ENCODE peak calls at places on chromosomes 16 and 17, in eight cellular contexts. One of them, this sample, is unnamed.

GRCh38 chr16:85421338-85422123 is 191.6 kb upstream of the GSE1 start:
- DNase-seq in psoas muscle: peak
- DNase-seq in brain microvascular endothelial cell: no peak
- DNase-seq in neural progenitor cell: no peak
- DNase-seq in Karpas-422: no peak
- DNase-seq in SJSA1: peak
- DNase-seq in ovary: peak
- DNase-seq in cardiac muscle cell: no peak
- DNase-seq in this sample: no peak

GRCh38 chr17:45980855-45981254 is 18.2 kb upstream of the STH start:
- DNase-seq in psoas muscle: no peak
- DNase-seq in brain microvascular endothelial cell: no peak
- DNase-seq in neural progenitor cell: no peak
- DNase-seq in Karpas-422: no peak
- DNase-seq in SJSA1: no peak
- DNase-seq in ovary: no peak
- DNase-seq in cardiac muscle cell: no peak
- DNase-seq in this sample: no peak

GRCh38 chr16:5502467-5502869 is 404.9 kb upstream of the EEF2KMT start:
- DNase-seq in psoas muscle: no peak
- DNase-seq in brain microvascular endothelial cell: no peak
- DNase-seq in neural progenitor cell: peak
- DNase-seq in Karpas-422: peak
- DNase-seq in SJSA1: no peak
- DNase-seq in ovary: no peak
- DNase-seq in cardiac muscle cell: peak
- DNase-seq in this sample: no peak

GRCh38 chr17:77836557-77837041 is 121.9 kb upstream of the TNRC6C start:
- DNase-seq in psoas muscle: no peak
- DNase-seq in brain microvascular endothelial cell: no peak
- DNase-seq in neural progenitor cell: no peak
- DNase-seq in Karpas-422: no peak
- DNase-seq in SJSA1: no peak
- DNase-seq in ovary: no peak
- DNase-seq in cardiac muscle cell: no peak
- DNase-seq in this sample: peak

GRCh38 chr16:81645303-81645702 is 133.8 kb upstream of the PLCG2 start:
- DNase-seq in psoas muscle: no peak
- DNase-seq in brain microvascular endothelial cell: peak
- DNase-seq in neural progenitor cell: peak
- DNase-seq in Karpas-422: no peak
- DNase-seq in SJSA1: peak
- DNase-seq in ovary: no peak
- DNase-seq in cardiac muscle cell: peak
- DNase-seq in this sample: peak

GRCh38 chr17:37098910-37099664 is 150.3 kb downstream of the AATF start:
- DNase-seq in psoas muscle: no peak
- DNase-seq in brain microvascular endothelial cell: no peak
- DNase-seq in neural progenitor cell: no peak
- DNase-seq in Karpas-422: no peak
- DNase-seq in SJSA1: no peak
- DNase-seq in ovary: no peak
- DNase-seq in cardiac muscle cell: peak
- DNase-seq in this sample: no peak

GRCh38 chr17:43563262-43564079 is 17.3 kb upstream of the ETV4 start:
- DNase-seq in psoas muscle: no peak
- DNase-seq in brain microvascular endothelial cell: no peak
- DNase-seq in neural progenitor cell: peak
- DNase-seq in Karpas-422: peak
- DNase-seq in SJSA1: no peak
- DNase-seq in ovary: no peak
- DNase-seq in cardiac muscle cell: no peak
- DNase-seq in this sample: no peak

GRCh38 chr17:62933986-62934385 is 32.0 kb upstream of the TANC2 start:
- DNase-seq in psoas muscle: no peak
- DNase-seq in brain microvascular endothelial cell: no peak
- DNase-seq in neural progenitor cell: no peak
- DNase-seq in Karpas-422: no peak
- DNase-seq in SJSA1: no peak
- DNase-seq in ovary: no peak
- DNase-seq in cardiac muscle cell: peak
- DNase-seq in this sample: no peak

GRCh38 chr17:8883353-8883752 is 15.9 kb upstream of the PIK3R6 start:
- DNase-seq in psoas muscle: no peak
- DNase-seq in brain microvascular endothelial cell: no peak
- DNase-seq in neural progenitor cell: no peak
- DNase-seq in Karpas-422: no peak
- DNase-seq in SJSA1: no peak
- DNase-seq in ovary: no peak
- DNase-seq in cardiac muscle cell: no peak
- DNase-seq in this sample: no peak

GRCh38 chr16:71899171-71899570 is 3.8 kb downstream of the IST1 start:
- DNase-seq in psoas muscle: no peak
- DNase-seq in brain microvascular endothelial cell: no peak
- DNase-seq in neural progenitor cell: no peak
- DNase-seq in Karpas-422: no peak
- DNase-seq in SJSA1: no peak
- DNase-seq in ovary: no peak
- DNase-seq in cardiac muscle cell: no peak
- DNase-seq in this sample: no peak

GRCh38 chr16:53946745-53947386 is 242.9 kb downstream of the FTO start:
- DNase-seq in psoas muscle: no peak
- DNase-seq in brain microvascular endothelial cell: no peak
- DNase-seq in neural progenitor cell: no peak
- DNase-seq in Karpas-422: no peak
- DNase-seq in SJSA1: no peak
- DNase-seq in ovary: no peak
- DNase-seq in cardiac muscle cell: no peak
- DNase-seq in this sample: no peak

GRCh38 chr17:44539664-44540063 is 17.6 kb upstream of the FZD2 start:
- DNase-seq in psoas muscle: no peak
- DNase-seq in brain microvascular endothelial cell: no peak
- DNase-seq in neural progenitor cell: peak
- DNase-seq in Karpas-422: no peak
- DNase-seq in SJSA1: no peak
- DNase-seq in ovary: no peak
- DNase-seq in cardiac muscle cell: no peak
- DNase-seq in this sample: no peak

DNA sequence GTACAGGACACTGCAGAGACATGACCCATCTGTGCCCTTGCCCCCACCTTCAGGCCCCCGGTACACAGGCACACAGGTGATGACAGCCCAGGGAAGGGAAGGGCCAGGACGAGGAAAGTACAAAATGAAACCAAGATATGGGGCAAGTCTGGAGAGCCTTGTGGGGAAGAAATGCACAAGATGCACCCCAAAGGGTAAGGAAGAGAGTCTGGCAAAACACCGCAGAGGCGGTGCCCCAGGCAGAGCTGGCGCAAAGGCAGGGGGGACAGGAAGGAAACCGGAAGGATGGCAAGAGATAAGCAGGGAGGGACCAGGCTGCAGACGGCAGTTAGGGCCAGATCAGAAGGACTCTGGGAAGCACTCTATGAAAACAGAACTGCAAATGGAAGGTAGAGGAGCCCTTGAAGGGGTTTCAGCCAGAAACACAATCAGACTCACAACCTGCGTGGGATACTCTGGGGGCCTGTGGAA is 81.4 kb downstream of the SLC39A11 start:
- DNase-seq in psoas muscle: no peak
- DNase-seq in brain microvascular endothelial cell: no peak
- DNase-seq in neural progenitor cell: no peak
- DNase-seq in Karpas-422: no peak
- DNase-seq in SJSA1: no peak
- DNase-seq in ovary: no peak
- DNase-seq in cardiac muscle cell: no peak
- DNase-seq in this sample: no peak
- H3K4me3 ChIP-seq in psoas muscle: no peak
- H3K4me3 ChIP-seq in brain microvascular endothelial cell: no peak
- H3K4me3 ChIP-seq in neural progenitor cell: no peak
- H3K4me3 ChIP-seq in Karpas-422: no peak
- H3K4me3 ChIP-seq in SJSA1: no peak
- H3K4me3 ChIP-seq in ovary: no peak
- H3K4me3 ChIP-seq in cardiac muscle cell: no peak
- H3K4me3 ChIP-seq in this sample: no peak

GRCh38 chr16:75019007-75019406 is 20.2 kb downstream of the ZNRF1 start:
- DNase-seq in psoas muscle: no peak
- DNase-seq in brain microvascular endothelial cell: peak
- DNase-seq in neural progenitor cell: no peak
- DNase-seq in Karpas-422: peak
- DNase-seq in SJSA1: peak
- DNase-seq in ovary: no peak
- DNase-seq in cardiac muscle cell: no peak
- DNase-seq in this sample: no peak
- H3K4me3 ChIP-seq in psoas muscle: no peak
- H3K4me3 ChIP-seq in brain microvascular endothelial cell: no peak
- H3K4me3 ChIP-seq in neural progenitor cell: no peak
- H3K4me3 ChIP-seq in Karpas-422: no peak
- H3K4me3 ChIP-seq in SJSA1: no peak
- H3K4me3 ChIP-seq in ovary: no peak
- H3K4me3 ChIP-seq in cardiac muscle cell: no peak
- H3K4me3 ChIP-seq in this sample: no peak

DNA sequence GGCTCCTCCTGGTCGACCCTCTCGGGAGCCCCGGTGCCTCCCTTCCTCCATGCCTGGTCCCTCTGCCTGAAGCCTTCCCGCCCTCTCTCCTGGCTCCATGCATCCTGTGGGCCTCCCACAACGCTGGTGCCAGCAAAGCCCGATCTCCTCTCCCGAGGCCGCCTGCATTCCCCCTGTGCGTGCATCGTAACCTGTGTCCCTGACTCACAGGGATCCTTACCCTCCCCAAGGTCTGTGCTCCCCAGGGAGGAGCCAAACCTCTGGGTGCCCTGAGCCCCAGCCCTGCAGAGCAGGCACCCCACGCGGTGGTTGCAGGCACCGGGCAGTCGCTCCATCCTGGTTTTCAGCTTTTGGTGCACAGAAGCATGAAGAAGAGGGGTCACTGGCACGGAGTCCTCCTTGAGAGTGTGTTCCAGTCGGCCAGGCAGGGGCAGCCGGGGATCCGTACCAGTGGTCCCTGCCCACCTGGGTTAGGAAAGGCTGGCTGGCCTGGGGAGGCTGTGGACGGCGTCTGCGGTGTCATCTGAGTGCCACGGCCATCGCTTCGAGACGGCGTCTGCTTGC is 1.8 kb upstream of the ENPP7 start:
- DNase-seq in psoas muscle: no peak
- DNase-seq in brain microvascular endothelial cell: no peak
- DNase-seq in neural progenitor cell: no peak
- DNase-seq in Karpas-422: no peak
- DNase-seq in SJSA1: peak
- DNase-seq in ovary: no peak
- DNase-seq in cardiac muscle cell: no peak
- DNase-seq in this sample: no peak
- H3K4me3 ChIP-seq in psoas muscle: peak
- H3K4me3 ChIP-seq in brain microvascular endothelial cell: no peak
- H3K4me3 ChIP-seq in neural progenitor cell: no peak
- H3K4me3 ChIP-seq in Karpas-422: no peak
- H3K4me3 ChIP-seq in SJSA1: no peak
- H3K4me3 ChIP-seq in ovary: no peak
- H3K4me3 ChIP-seq in cardiac muscle cell: no peak
- H3K4me3 ChIP-seq in this sample: no peak

DNA sequence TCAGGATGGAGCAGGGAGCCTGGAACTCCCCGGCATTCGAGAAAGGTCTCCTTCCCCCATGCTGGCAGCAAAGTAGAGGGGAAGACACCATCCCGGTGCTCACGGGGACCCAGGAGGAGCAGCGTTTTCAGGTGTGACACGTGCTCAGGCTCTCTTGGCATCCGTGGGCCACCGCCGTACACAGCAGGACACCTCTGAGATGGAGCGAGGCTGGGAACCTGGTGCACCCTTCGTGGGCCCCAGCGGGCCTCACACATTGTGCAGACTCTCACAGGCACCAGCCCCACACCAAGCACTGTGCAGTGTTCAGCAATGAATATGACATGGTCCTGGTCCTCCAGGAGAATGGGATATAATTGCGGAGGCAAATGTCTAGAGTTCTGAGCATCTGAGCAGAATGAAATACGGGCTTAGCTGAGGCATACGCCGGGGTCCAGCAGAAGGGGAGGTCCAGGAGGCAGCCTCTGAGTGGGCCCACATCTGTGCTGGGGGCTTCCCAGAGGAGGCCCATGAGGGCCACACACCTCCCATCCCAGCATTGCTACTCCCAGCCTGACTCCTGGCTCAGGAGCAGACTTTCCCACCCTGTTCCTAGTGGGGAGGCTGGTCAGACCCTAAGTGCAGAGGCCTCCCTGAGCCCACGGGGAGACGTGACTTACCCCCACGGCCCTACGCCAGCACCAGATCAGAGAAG is 72.6 kb downstream of the ABR start:
- DNase-seq in psoas muscle: no peak
- DNase-seq in brain microvascular endothelial cell: no peak
- DNase-seq in neural progenitor cell: no peak
- DNase-seq in Karpas-422: no peak
- DNase-seq in SJSA1: no peak
- DNase-seq in ovary: no peak
- DNase-seq in cardiac muscle cell: no peak
- DNase-seq in this sample: no peak
- H3K4me3 ChIP-seq in psoas muscle: peak
- H3K4me3 ChIP-seq in brain microvascular endothelial cell: peak
- H3K4me3 ChIP-seq in neural progenitor cell: no peak
- H3K4me3 ChIP-seq in Karpas-422: no peak
- H3K4me3 ChIP-seq in SJSA1: no peak
- H3K4me3 ChIP-seq in ovary: no peak
- H3K4me3 ChIP-seq in cardiac muscle cell: no peak
- H3K4me3 ChIP-seq in this sample: no peak

DNA sequence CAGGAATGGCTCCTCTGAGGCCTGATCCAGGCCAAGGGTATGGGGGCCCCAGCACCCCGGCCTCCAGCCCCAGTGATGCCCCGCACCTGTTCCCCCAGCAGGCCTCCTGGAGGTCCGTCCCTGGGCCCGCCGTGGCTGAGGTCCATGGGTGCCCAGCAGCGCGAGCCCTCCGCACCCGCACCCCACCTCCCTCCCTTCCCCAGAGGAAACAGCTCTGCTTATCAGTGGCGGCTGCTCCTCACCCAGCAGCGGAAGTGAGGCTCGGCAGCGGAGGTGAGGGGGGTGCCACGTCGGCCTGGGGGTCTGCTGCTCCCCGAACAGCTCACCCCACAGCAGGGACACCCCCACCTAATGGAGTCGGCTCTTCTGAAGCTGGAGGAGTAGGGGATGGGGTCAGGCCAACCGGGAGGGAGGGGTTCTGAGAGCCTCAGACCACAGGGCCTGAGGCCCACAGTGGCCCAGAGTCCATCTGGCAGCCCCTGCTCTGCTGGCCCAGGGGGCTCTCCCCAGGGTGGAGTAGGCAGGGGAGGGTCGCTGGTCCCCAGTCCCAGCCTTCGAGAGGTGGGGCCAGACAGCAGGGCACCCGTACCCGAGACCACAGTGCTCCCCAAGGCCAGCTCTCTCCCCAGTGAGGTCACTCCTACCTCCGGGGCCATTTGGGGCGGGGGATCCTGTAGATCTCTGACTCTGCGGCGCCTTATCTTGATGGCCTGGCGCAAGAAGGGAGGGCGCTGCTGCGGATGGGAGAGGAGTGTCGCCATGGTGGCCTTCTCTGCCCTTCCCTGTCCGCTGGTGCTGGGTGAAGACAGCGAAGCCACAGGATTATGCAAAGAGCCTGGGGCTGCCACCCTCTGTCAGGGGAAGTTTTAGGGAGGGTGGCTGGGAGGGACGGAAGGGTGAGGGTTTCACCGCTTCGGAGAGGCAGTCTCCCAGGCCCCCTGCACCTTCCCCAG is at the start of gene UNC13D:
- DNase-seq in psoas muscle: peak
- DNase-seq in brain microvascular endothelial cell: no peak
- DNase-seq in neural progenitor cell: no peak
- DNase-seq in Karpas-422: peak
- DNase-seq in SJSA1: no peak
- DNase-seq in ovary: no peak
- DNase-seq in cardiac muscle cell: no peak
- DNase-seq in this sample: no peak
- H3K4me3 ChIP-seq in psoas muscle: peak
- H3K4me3 ChIP-seq in brain microvascular endothelial cell: no peak
- H3K4me3 ChIP-seq in neural progenitor cell: no peak
- H3K4me3 ChIP-seq in Karpas-422: peak
- H3K4me3 ChIP-seq in SJSA1: no peak
- H3K4me3 ChIP-seq in ovary: no peak
- H3K4me3 ChIP-seq in cardiac muscle cell: no peak
- H3K4me3 ChIP-seq in this sample: no peak

This sample was measured in skeletal muscle cell.